ENCODE peak calls at places on chromosomes 12 and 14, in four cellular contexts. U is choroid plexus epithelial cell, C is uterus, S is astrocyte of the cerebellum. W is an unnamed sample.

GRCh38 chr12:103672401-103673119 is 85.5 kb downstream of the STAB2 start:
- DNase-seq in U (no peak), S (no peak), C (no peak), W (no peak)

GRCh38 chr12:133129368-133130037 is 571 bp downstream of the ZNF891 start:
- DNase-seq in S (no peak), C (no peak), U (peak), W (no peak)

GRCh38 chr12:50862316-50862715 is 19.6 kb downstream of the TMPRSS12 start:
- DNase-seq in U (peak), C (no peak), S (no peak), W (no peak)

GRCh38 chr12:31120392-31121008 is 46.8 kb downstream of the DDX11 start:
- DNase-seq in S (no peak), U (no peak), C (no peak), W (no peak)

GRCh38 chr14:94548999-94549985 is 11.9 kb upstream of the SERPINA4 start:
- DNase-seq in S (no peak), C (peak), U (peak), W (no peak)

GRCh38 chr14:78243187-78243586 is 73.0 kb downstream of the NRXN3 start:
- DNase-seq in C (no peak), S (no peak), U (no peak), W (no peak)

GRCh38 chr14:61662437-61663311 is 32.6 kb upstream of the HIF1A start:
- DNase-seq in C (no peak), U (peak), S (no peak), W (no peak)

GRCh38 chr12:56299308-56299852 is 750 bp downstream of the CS start:
- DNase-seq in S (no peak), C (no peak), U (no peak), W (no peak)

GRCh38 chr12:53474819-53475218 is 22.9 kb downstream of the PCBP2 start:
- DNase-seq in U (no peak), S (no peak), C (no peak), W (no peak)

GRCh38 chr14:68596701-68597100 is 196.2 kb downstream of the ZFP36L1 start:
- DNase-seq in S (no peak), C (no peak), U (no peak), W (no peak)

GRCh38 chr12:108649126-108649525 is 15.4 kb upstream of the SELPLG start:
- DNase-seq in S (no peak), U (no peak), C (no peak), W (no peak)
- H3K4me3 ChIP-seq in S (no peak), U (no peak), C (no peak), W (no peak)

GRCh38 chr12:47222592-47222959 is 142.8 kb upstream of the AMIGO2 start:
- DNase-seq in U (no peak), S (no peak), C (no peak), W (no peak)
- H3K4me3 ChIP-seq in U (no peak), S (no peak), C (no peak), W (no peak)

DNA sequence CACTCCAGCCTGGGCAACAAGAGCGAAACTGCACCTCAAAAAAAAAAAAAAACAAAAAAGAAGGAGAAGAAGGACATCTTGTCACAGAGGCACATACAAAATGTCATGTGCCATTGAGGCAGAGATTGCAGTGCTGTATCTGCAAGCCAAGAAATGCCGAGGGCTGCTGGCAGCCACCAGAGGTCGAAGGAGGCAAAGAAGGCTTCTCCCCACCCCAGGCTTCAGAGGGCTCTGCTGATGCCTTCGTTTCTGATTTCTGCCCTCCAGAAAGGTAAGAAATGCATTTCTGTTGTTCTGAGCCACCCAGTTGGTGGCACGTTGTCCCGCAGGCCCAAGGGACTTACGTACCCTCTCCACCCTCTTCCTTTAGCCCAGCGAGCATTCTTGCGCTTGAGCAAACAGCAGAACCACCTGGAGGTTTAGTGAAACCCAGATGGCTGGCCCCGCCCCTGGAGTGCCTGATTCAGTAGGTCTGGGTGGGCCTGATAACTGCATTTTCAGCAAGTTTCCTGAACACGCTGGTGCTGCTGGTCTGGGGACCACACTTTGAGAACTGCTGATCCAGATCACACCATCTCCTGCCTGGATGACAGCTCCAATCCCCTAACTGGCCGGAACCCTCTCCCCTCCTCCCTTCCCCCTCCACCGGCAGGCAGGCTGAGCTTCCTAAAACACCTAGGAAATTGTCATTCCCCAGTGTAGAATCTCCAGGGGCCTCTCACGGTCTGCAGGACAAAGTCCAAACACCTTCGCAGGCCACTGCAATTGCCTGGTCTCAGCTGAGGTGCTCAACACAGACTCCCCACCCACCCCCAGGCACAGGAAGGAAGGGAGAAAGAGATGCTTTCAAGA is 21.1 kb upstream of the SCARB1 start:
- DNase-seq in S (no peak), C (no peak), U (no peak), W (no peak)
- H3K4me3 ChIP-seq in S (no peak), C (no peak), U (no peak), W (no peak)

DNA sequence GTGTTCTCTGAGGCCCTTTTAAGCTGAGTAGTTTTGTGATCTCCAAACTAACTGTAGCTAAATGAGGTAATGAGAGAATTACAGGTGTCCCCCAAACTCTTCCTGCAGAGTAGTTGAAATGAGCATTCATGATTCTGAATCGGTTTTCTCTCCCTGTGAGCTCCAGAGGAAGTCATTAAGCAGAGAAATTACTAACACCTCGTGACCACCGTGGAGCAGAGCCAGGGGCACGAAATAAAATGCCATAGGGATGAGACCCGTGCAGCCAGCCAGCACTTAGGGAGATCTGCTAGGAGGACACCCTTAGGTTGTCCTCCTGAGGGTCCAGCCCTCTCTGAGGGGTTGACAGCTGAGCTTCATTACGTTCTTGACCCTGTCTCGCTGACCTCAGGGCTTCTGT is 79.5 kb downstream of the SLC25A47 start:
- DNase-seq in U (no peak), S (no peak), C (no peak), W (no peak)
- H3K4me3 ChIP-seq in U (no peak), S (no peak), C (no peak), W (no peak)